ENCODE peak calls at places on chromosome 1, in six cellular contexts. S is IMR-90, P is H9, W is neuronal stem cell, G is mesenchymal stem cell, B is mesendoderm. T is an unnamed sample.

GRCh38 chr1:45535988-45536766 is 14.4 kb upstream of the AKR1A1 start:
- DNase-seq in P (no peak), G (no peak), W (no peak), S (no peak), B (no peak), T (no peak)

GRCh38 chr1:79355073-79355472 is 348.5 kb upstream of the ADGRL4 start:
- DNase-seq in G (peak; percentile 40), P (no peak), W (no peak), S (peak; percentile 68), B (no peak), T (no peak)

GRCh38 chr1:150548632-150549495 is at the start of gene ADAMTSL4:
- DNase-seq in G (peak; percentile 86), S (peak; percentile 78), B (peak; percentile 88), W (no peak), P (peak; percentile 51), T (peak; percentile 83)

GRCh38 chr1:119448112-119448511 is 33.2 kb downstream of the HSD3B2 start:
- DNase-seq in P (peak; percentile 53), S (no peak), G (no peak), W (no peak), B (peak; percentile 30), T (peak; percentile 14)

GRCh38 chr1:27550510-27551169 is 53.3 kb downstream of the AHDC1 start:
- DNase-seq in B (no peak), P (no peak), G (no peak), W (no peak), S (no peak), T (no peak)

GRCh38 chr1:15370781-15371467 is 38.8 kb upstream of the EFHD2 start:
- DNase-seq in B (no peak), W (no peak), S (peak; percentile 22), G (no peak), P (no peak), T (no peak)

GRCh38 chr1:68717330-68717729 is 220.4 kb upstream of the DEPDC1 start:
- DNase-seq in W (no peak), S (no peak), G (no peak), B (no peak), P (no peak), T (no peak)

GRCh38 chr1:95023399-95024050 is 49.2 kb downstream of the ALG14 start:
- DNase-seq in P (no peak), S (peak; percentile 96), G (peak; percentile 45), W (no peak), B (no peak), T (no peak)

GRCh38 chr1:2290171-2290578 is 62.1 kb downstream of the SKI start:
- DNase-seq in P (no peak), B (no peak), G (no peak), S (no peak), W (no peak), T (peak; percentile 64)

GRCh38 chr1:115710859-115711624 is 57.5 kb downstream of the CASQ2 start:
- DNase-seq in P (no peak), G (no peak), B (peak; percentile 16), S (no peak), W (no peak), T (peak; percentile 91)

GRCh38 chr1:22557341-22557950 is 5.8 kb upstream of the EPHA8 start:
- DNase-seq in B (no peak), W (no peak), P (no peak), S (no peak), G (no peak), T (no peak)

GRCh38 chr1:13228343-13228781 is 2.4 kb upstream of the PRAMEF18 start:
- DNase-seq in S (no peak), B (no peak), G (no peak), P (no peak), W (no peak), T (peak; percentile 50)

GRCh38 chr1:77394166-77394565 is 112.3 kb downstream of the AK5 start:
- DNase-seq in B (no peak), W (no peak), G (peak; percentile 40), S (peak; percentile 76), P (no peak), T (no peak)

GRCh38 chr1:14067686-14068085 is 367.7 kb downstream of the PRDM2 start:
- DNase-seq in W (no peak), P (no peak), B (peak; percentile 1), G (no peak), S (no peak), T (no peak)

GRCh38 chr1:115239148-115239820 is 98.8 kb downstream of the NGF start:
- DNase-seq in S (peak; percentile 76), B (no peak), P (no peak), G (no peak), W (no peak), T (peak; percentile 69)

GRCh38 chr1:185636848-185637247 is 97.3 kb upstream of the HMCN1 start:
- DNase-seq in W (no peak), B (no peak), G (no peak), S (no peak), P (no peak), T (peak; percentile 10)

GRCh38 chr1:227174136-227174535 is 144.2 kb downstream of the CDC42BPA start:
- DNase-seq in S (peak; percentile 70), G (no peak), P (no peak), B (no peak), W (no peak), T (peak; percentile 81)

GRCh38 chr1:62800825-62801306 is 16.9 kb downstream of the ATG4C start:
- DNase-seq in B (no peak), S (peak; percentile 84), P (no peak), W (no peak), G (peak; percentile 64), T (no peak)

GRCh38 chr1:53860967-53861411 is 22.9 kb upstream of the NDC1 start:
- DNase-seq in S (peak; percentile 61), B (peak; percentile 79), P (peak; percentile 64), G (peak; percentile 61), W (peak; percentile 54), T (peak; percentile 78)

GRCh38 chr1:172135076-172135672 is 285.3 kb upstream of the C1orf105 start:
- DNase-seq in S (no peak), W (no peak), G (peak; percentile 32), B (peak; percentile 54), P (no peak), T (peak; percentile 38)

GRCh38 chr1:158992787-158993312 is 16.9 kb upstream of the IFI16 start:
- DNase-seq in G (no peak), P (no peak), W (no peak), S (no peak), B (no peak), T (no peak)

DNA sequence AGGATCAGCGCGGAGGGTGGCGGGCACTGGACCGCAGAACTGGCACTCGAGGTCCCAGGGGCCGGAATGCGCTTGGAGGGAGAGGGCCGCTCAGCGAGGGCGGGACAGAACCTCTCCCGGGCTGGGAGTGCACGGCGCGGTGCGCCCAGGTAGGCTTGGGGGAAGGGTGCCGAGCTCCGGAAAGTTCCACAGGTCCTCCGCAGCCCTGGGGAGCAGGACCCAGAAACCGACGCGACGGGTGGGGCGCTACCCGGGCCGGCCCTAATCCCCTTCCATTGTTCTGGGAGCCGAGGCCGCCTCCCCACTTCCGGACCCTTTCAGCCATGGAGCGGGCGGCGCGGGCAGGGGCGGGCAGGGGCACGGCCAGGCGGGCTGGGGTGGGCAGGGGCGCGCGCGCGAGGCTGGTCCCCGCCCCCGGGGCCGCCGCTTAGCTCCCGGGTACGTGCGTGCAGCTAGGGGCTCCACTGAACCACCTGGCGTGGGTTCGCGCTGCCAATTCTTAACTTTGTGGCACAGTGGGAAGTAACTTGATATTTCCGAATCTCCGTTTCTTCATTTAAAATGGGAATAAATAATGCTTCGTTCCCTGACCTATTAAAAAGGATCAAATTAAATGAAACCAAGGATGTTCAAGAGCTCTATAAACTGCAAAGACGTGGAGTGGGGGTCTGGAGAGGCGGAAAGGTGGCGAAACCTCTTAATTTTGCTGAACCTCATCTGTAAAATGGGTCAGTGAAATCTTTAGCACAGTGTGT is 20.7 kb downstream of the LGR6 start:
- DNase-seq in G (no peak), S (no peak), P (peak; percentile 58), W (peak; percentile 27), B (no peak), T (no peak)
- H3K18ac ChIP-seq in G (no peak overlapping the region), S (no peak overlapping the region), P (no peak overlapping the region), W (peak overlapping the region; percentile 95), B (peak overlapping the region; percentile 17), T (no peak overlapping the region)

DNA sequence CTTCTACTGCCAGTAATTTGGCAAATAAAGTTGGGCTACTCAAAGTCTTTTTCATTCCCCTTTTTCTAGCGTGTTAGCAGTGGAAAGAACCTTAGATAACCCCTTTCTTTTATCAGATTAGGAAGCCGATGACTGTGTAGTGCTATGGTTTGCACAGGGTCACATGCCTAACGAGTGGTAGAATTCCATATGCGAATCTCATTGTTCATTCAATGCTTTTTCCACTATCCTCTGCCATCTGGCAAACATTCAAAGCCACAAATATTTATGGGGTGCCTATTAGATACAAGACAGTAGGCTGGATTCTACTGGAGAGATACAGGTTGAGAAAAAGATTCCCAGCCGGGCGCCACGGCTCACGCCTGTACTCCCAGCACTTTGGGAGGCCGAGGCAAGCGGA is 14.9 kb upstream of the IER5 start:
- DNase-seq in W (no peak), S (peak; percentile 89), P (no peak), B (no peak), G (peak; percentile 45), T (no peak)
- H3K4me1 ChIP-seq in W (peaks cover 11% of the 10 kb centered on the region), S (peaks cover 12% of the 10 kb centered on the region), P (peaks cover 2% of the 10 kb centered on the region), B (peaks cover 2% of the 10 kb centered on the region), G (peaks cover 8% of the 10 kb centered on the region), T (peaks cover 11% of the 10 kb centered on the region)

GRCh38 chr1:10555635-10556429 is 81.1 kb downstream of the PEX14 start:
- DNase-seq in S (no peak), W (no peak), P (no peak), B (peak; percentile 79), G (no peak), T (peak; percentile 95)
- H3K18ac ChIP-seq in S (no peak overlapping the region), W (peak overlapping the region; percentile 79), P (peak overlapping the region; percentile 36), B (no peak overlapping the region), G (peak overlapping the region; percentile 55), T (peak overlapping the region; percentile 0)

GRCh38 chr1:30723296-30723897 is at the start of gene MATN1:
- DNase-seq in S (no peak), P (no peak), W (no peak), G (no peak), B (no peak), T (no peak)

GRCh38 chr1:30726254-30726653 is 2.9 kb upstream of the MATN1 start:
- DNase-seq in P (no peak), G (no peak), S (no peak), W (no peak), B (no peak), T (no peak)

GRCh38 chr1:30724175-30724574 is 790 bp upstream of the MATN1 start:
- DNase-seq in P (no peak), B (no peak), G (no peak), S (no peak), W (no peak), T (no peak)

GRCh38 chr1:30725450-30726095 is 2.2 kb upstream of the MATN1 start:
- DNase-seq in G (no peak), W (no peak), S (no peak), B (no peak), P (no peak), T (no peak)

DNA sequence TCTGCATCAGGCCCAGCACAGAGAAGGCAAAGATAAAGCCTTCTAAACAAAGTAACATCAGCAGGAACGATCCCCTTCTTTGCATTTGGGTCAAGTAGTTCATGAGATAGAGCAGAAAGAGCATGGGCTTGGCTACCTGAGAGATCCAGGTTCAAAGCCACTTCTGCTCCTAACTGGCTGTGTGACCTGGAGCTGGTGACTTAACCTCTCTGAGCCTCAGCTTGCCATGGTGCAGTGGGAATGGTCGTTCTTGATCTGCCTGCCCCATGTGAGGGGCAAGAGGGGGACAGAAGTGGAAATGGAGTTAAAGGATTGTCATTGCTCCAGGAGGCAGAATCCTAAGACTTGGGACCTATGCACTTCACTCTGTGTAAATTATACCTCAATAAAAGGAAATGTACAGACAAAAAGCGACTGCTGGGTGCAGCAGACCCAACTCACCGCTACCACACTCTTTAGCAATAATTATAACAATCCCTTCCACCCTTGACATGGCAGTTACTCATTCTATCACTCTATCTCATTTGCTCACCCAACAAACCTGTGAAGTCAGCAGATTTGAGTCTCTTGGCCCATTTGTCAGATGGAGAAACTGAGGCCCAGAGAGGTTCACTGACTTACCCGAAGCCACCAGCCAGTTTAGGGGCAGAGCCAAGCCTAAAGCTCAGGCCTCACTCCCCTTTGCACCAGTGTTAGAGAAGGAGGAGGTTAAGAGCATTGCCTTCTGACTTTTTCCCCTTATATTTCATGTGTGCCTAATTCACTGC is 1.5 kb upstream of the MATN1 start:
- DNase-seq in G (no peak), P (no peak), B (no peak), W (no peak), S (no peak), T (no peak)
- H3K4me1 ChIP-seq in G (peaks cover 39% of the 10 kb centered on the region), P (peaks cover 6% of the 10 kb centered on the region), B (no peaks in the 10 kb centered on the region), W (peaks cover 6% of the 10 kb centered on the region), S (peaks cover 10% of the 10 kb centered on the region), T (peaks cover 4% of the 10 kb centered on the region)

T was measured in trophoblast cell.